ENCODE peak calls at places on chromosomes 5 and 9, in five cellular contexts. K is type B pancreatic cell, O is H9, Z is WTC11, A is endodermal cell. J is an unnamed sample.

GRCh38 chr9:107667700-107668099 is 178.1 kb upstream of the KLF4 start:
- DNase-seq in K (no peak), O (no peak), Z (no peak), A (no peak), J (peak; percentile 20)

GRCh38 chr5:145130996-145131395 is 704.1 kb downstream of the PRELID2 start:
- DNase-seq in K (no peak), O (no peak), Z (no peak), A (no peak), J (no peak)

GRCh38 chr5:9851458-9851857 is 221.3 kb upstream of the TAS2R1 start:
- DNase-seq in K (no peak), O (no peak), Z (no peak), A (no peak), J (no peak)

GRCh38 chr5:159890141-159890540 is 26.1 kb upstream of the ADRA1B start:
- DNase-seq in K (no peak), O (no peak), Z (no peak), A (no peak), J (no peak)

GRCh38 chr5:66558562-66558961 is 37.6 kb upstream of the MAST4 start:
- DNase-seq in K (no peak), O (no peak), Z (no peak), A (no peak), J (no peak)

GRCh38 chr5:159198063-159199036 is 11.0 kb downstream of the RNF145 start:
- DNase-seq in K (no peak), O (no peak), Z (no peak), A (no peak), J (no peak)

GRCh38 chr5:78586251-78586650 is 62.3 kb downstream of the LHFPL2 start:
- DNase-seq in K (no peak), O (no peak), Z (no peak), A (no peak), J (no peak)

GRCh38 chr5:54693936-54694510 is 176.5 kb downstream of the SNX18 start:
- DNase-seq in K (no peak), O (no peak), Z (no peak), A (no peak), J (no peak)

GRCh38 chr5:11407553-11408145 is 496.6 kb downstream of the CTNND2 start:
- DNase-seq in K (no peak), O (no peak), Z (no peak), A (no peak), J (no peak)

GRCh38 chr5:173764321-173765029 is 123.7 kb upstream of the CPEB4 start:
- DNase-seq in K (no peak), O (peak; percentile 70), Z (no peak), A (peak; percentile 85), J (peak; percentile 35)

GRCh38 chr5:172939045-172939444 is 20.2 kb upstream of the RPL26L1 start:
- DNase-seq in K (no peak), O (peak; percentile 75), Z (peak; percentile 74), A (peak; percentile 86), J (no peak)

GRCh38 chr5:41264019-41264418 is 50.7 kb upstream of the C6 start:
- DNase-seq in K (no peak), O (no peak), Z (no peak), A (no peak), J (no peak)

GRCh38 chr5:155027993-155028629 is 14.6 kb downstream of the KIF4B start:
- DNase-seq in K (no peak), O (no peak), Z (no peak), A (peak; percentile 64), J (no peak)

GRCh38 chr9:113474372-113474771 is 10.8 kb downstream of the RGS3 start:
- DNase-seq in K (peak; percentile 49), O (no peak), Z (no peak), A (peak; percentile 20), J (no peak)

GRCh38 chr9:27528886-27529315 is 713 bp downstream of the MOB3B start:
- DNase-seq in K (peak; percentile 74), O (peak; percentile 59), Z (peak; percentile 61), A (peak; percentile 87), J (peak; percentile 58)

GRCh38 chr5:96614110-96614691 is 48.0 kb upstream of the CAST start:
- DNase-seq in K (no peak), O (peak; percentile 52), Z (peak; percentile 43), A (peak; percentile 74), J (peak; percentile 53)

GRCh38 chr9:94867842-94868312 is 141.4 kb downstream of the AOPEP start:
- DNase-seq in K (no peak), O (no peak), Z (no peak), A (no peak), J (no peak)

GRCh38 chr5:158679221-158679641 is 420.5 kb downstream of the EBF1 start:
- DNase-seq in K (no peak), O (no peak), Z (no peak), A (no peak), J (no peak)

GRCh38 chr5:161544350-161544765 is 2.2 kb downstream of the GABRB2 start:
- DNase-seq in K (no peak), O (peak; percentile 69), Z (peak; percentile 70), A (peak; percentile 82), J (peak; percentile 69)

GRCh38 chr9:21923694-21924093 is 70.5 kb downstream of the CDKN2A start:
- DNase-seq in K (no peak), O (no peak), Z (no peak), A (no peak), J (no peak)

GRCh38 chr5:150188146-150188842 is 1.6 kb upstream of the SLC6A7 start:
- DNase-seq in K (no peak), O (no peak), Z (no peak), A (no peak), J (no peak)

GRCh38 chr5:172620506-172620905 is 20.6 kb upstream of the NEURL1B start:
- DNase-seq in K (no peak), O (no peak), Z (no peak), A (no peak), J (no peak)

GRCh38 chr9:131669234-131670172 is 70.4 kb downstream of the RAPGEF1 start:
- DNase-seq in K (no peak), O (no peak), Z (no peak), A (no peak), J (no peak)

GRCh38 chr9:119195521-119195920 is 173.7 kb downstream of the BRINP1 start:
- DNase-seq in K (no peak), O (peak; percentile 57), Z (peak; percentile 35), A (peak; percentile 83), J (no peak)

GRCh38 chr9:130137870-130138653 is 34.1 kb upstream of the NCS1 start:
- DNase-seq in K (no peak), O (peak; percentile 81), Z (peak; percentile 49), A (peak; percentile 81), J (no peak)

GRCh38 chr9:6928863-6929262 is 171.1 kb downstream of the KDM4C start:
- DNase-seq in K (no peak), O (no peak), Z (no peak), A (no peak), J (no peak)

GRCh38 chr5:167730656-167731055 is 560.8 kb upstream of the WWC1 start:
- DNase-seq in K (no peak), O (no peak), Z (no peak), A (no peak), J (no peak)

GRCh38 chr5:167736992-167737391 is 554.5 kb upstream of the WWC1 start:
- DNase-seq in K (no peak), O (no peak), Z (no peak), A (no peak), J (no peak)

GRCh38 chr5:167731951-167732350 is 559.5 kb upstream of the WWC1 start:
- DNase-seq in K (no peak), O (no peak), Z (no peak), A (no peak), J (no peak)

GRCh38 chr5:167730121-167730520 is 561.3 kb upstream of the WWC1 start:
- DNase-seq in K (no peak), O (no peak), Z (no peak), A (no peak), J (no peak)

DNA sequence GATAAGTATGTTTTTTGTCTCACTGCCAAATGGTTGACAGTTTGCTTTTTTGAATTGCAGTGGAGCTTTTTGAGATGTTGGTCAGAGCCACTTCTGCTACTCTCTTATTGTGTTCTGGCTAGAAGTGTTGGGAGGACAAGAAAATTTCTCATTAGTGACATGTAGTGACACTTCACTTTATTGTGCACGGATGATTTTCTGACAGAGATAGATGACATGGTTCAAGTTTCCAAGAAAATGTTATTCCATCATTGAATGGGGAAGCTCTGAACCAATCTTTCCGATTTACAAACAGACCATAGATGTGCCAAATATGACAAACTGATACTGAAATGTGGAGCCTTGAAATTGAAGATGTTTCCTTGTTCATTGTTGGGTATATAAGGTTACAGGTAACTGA is 558.9 kb upstream of the WWC1 start:
- DNase-seq in K (no peak), O (no peak), Z (no peak), A (no peak), J (no peak)
- TF ChIP-seq CTCF in K (no peak), O (no peak), Z (no peak), A (no peak), J (no peak)

GRCh38 chr5:68379275-68380026 is 163.9 kb downstream of the PIK3R1 start:
- DNase-seq in K (no peak), O (no peak), Z (no peak), A (no peak), J (no peak)

GRCh38 chr5:68381060-68381459 is 165.5 kb downstream of the PIK3R1 start:
- DNase-seq in K (no peak), O (no peak), Z (no peak), A (no peak), J (no peak)

GRCh38 chr5:68381909-68382308 is 166.4 kb downstream of the PIK3R1 start:
- DNase-seq in K (no peak), O (no peak), Z (no peak), A (no peak), J (no peak)

GRCh38 chr5:68378204-68378830 is 162.8 kb downstream of the PIK3R1 start:
- DNase-seq in K (no peak), O (no peak), Z (no peak), A (no peak), J (no peak)

DNA sequence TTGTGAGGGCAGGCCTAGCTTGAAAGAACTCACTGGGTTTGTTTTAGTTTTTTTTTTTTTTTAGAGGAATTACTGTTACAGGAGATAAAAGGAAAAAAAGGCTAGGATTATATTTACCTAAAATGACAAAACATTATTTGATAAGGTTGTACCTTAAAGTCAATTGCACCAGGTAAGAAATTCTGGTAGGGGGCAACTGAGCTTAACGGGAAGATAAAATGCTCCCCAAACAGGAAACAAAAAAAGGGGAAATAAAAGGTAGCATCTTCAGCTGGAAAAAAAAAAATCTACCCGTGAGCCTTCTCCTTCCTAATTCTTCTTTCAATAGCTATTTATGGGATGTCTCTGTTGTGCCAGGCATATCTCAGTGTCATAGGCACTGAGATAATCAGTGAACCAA is 164.5 kb downstream of the PIK3R1 start:
- DNase-seq in K (no peak), O (no peak), Z (no peak), A (no peak), J (no peak)
- TF ChIP-seq CTCF in K (no peak), O (no peak), Z (no peak), A (no peak), J (no peak)

DNA sequence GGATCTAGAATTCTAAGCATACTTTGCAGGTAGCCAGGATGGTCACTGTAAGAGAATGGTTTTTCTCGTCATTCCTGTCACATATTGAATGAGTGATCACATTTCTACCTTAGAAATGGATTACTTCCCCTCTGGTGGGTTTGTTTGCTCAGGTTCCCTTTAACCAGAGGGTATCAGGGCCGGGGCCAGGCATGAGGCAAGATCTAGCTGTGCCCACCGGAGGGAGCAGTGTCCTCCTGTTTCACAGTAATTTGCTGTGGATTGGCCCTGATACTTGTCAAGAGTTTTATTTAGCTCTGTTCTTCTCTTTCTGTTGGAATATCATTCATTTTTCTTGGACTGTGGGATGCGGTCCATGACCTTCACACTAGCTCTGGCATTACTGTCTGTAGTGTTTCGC is 42.3 kb upstream of the ZBED3 start:
- DNase-seq in K (no peak), O (peak; percentile 56), Z (peak; percentile 70), A (peak; percentile 86), J (peak; percentile 52)
- TF ChIP-seq CTCF in K (peak; percentile 72), O (peak; percentile 77), Z (no peak), A (peak; percentile 85), J (peak; percentile 44)

GRCh38 chr5:179668404-179668803 is 12.4 kb downstream of the CBY3 start:
- DNase-seq in K (no peak), O (peak; percentile 84), Z (peak; percentile 82), A (peak; percentile 93), J (peak; percentile 58)
- TF ChIP-seq CTCF in K (peak; percentile 80), O (peak; percentile 100), Z (peak; percentile 88), A (peak; percentile 99), J (peak; percentile 73)